ENCODE peak calls at places on chromosomes 2 and 18, in six cellular contexts. Q is A549, K is kidney epithelial cell, D is AG04450, Y is AG04449, Z is heart left ventricle. F is an unnamed sample.

GRCh38 chr2:134558208-134558890 is 160.5 kb downstream of the TMEM163 start:
- DNase-seq in Z (no peak), K (no peak), Q (no peak), D (no peak), Y (no peak), F (no peak)

GRCh38 chr2:118810766-118811165 is 36.7 kb downstream of the EN1 start:
- DNase-seq in Y (no peak), K (no peak), Z (no peak), Q (no peak), D (no peak), F (no peak)

GRCh38 chr2:105712981-105713596 is 31.6 kb upstream of the NCK2 start:
- DNase-seq in Q (no peak), Z (no peak), K (peak; percentile 28), Y (no peak), D (no peak), F (no peak)

GRCh38 chr2:209663149-209663548 is 108.5 kb upstream of the UNC80 start:
- DNase-seq in Y (no peak), K (peak; percentile 12), Q (no peak), D (no peak), Z (no peak), F (no peak)

GRCh38 chr2:12014088-12014960 is 267.9 kb downstream of the LPIN1 start:
- DNase-seq in Q (no peak), Z (no peak), K (no peak), Y (peak; percentile 24), D (no peak), F (no peak)

GRCh38 chr2:111667542-111668273 is 216.3 kb downstream of the ANAPC1 start:
- DNase-seq in K (no peak), Y (no peak), Q (no peak), Z (peak; percentile 50), D (no peak), F (no peak)

GRCh38 chr2:14256890-14257289 is 375.6 kb upstream of the LRATD1 start:
- DNase-seq in Y (no peak), Z (no peak), D (no peak), K (peak; percentile 28), Q (no peak), F (no peak)

GRCh38 chr2:222313816-222314215 is 15.0 kb upstream of the PAX3 start:
- DNase-seq in K (no peak), D (no peak), Y (no peak), Q (no peak), Z (no peak), F (no peak)

GRCh38 chr2:35714883-35715282 is 640.7 kb upstream of the CRIM1 start:
- DNase-seq in Y (no peak), D (no peak), K (no peak), Q (no peak), Z (no peak), F (no peak)

GRCh38 chr2:28375742-28376631 is 16.7 kb upstream of the FOSL2 start:
- DNase-seq in K (no peak), Z (no peak), Q (no peak), D (no peak), Y (no peak), F (no peak)

GRCh38 chr2:150809083-150809482 is 321.6 kb upstream of the RND3 start:
- DNase-seq in K (no peak), Y (no peak), Q (no peak), Z (no peak), D (no peak), F (no peak)

GRCh38 chr2:59857109-59857508 is 696.3 kb downstream of the BCL11A start:
- DNase-seq in D (no peak), Q (no peak), K (no peak), Z (no peak), Y (no peak), F (no peak)

GRCh38 chr2:60064687-60065361 is 488.6 kb downstream of the BCL11A start:
- DNase-seq in Q (no peak), K (no peak), Z (no peak), Y (no peak), D (no peak), F (no peak)

GRCh38 chr2:205527801-205528200 is 154.5 kb upstream of the NRP2 start:
- DNase-seq in D (no peak), Z (no peak), Q (no peak), Y (no peak), K (no peak), F (no peak)

GRCh38 chr2:11343626-11344341 is 652 bp downstream of the ROCK2 start:
- DNase-seq in K (no peak), Y (no peak), Q (peak; percentile 36), D (no peak), Z (peak; percentile 69), F (peak; percentile 62)

GRCh38 chr2:191954446-191954845 is 107.6 kb upstream of the CAVIN2 start:
- DNase-seq in D (no peak), Q (no peak), Z (no peak), K (no peak), Y (no peak), F (no peak)

GRCh38 chr2:40120021-40120420 is 331.9 kb downstream of the SLC8A1 start:
- DNase-seq in Z (no peak), K (no peak), Q (no peak), Y (no peak), D (no peak), F (no peak)

GRCh38 chr2:23591111-23591510 is 206.1 kb downstream of the KLHL29 start:
- DNase-seq in Z (peak; percentile 42), K (no peak), Q (no peak), Y (no peak), D (no peak), F (no peak)

GRCh38 chr18:46672062-46672970 is 15.3 kb upstream of the LOXHD1 start:
- DNase-seq in Q (no peak), K (no peak), Z (no peak), Y (no peak), D (no peak), F (no peak)

GRCh38 chr2:8015848-8016580 is 665.8 kb upstream of the ID2 start:
- DNase-seq in Q (no peak), Y (no peak), Z (no peak), D (no peak), K (no peak), F (no peak)

GRCh38 chr2:25602333-25602723 is 71.0 kb downstream of the DTNB start:
- DNase-seq in Q (no peak), Z (no peak), K (no peak), D (no peak), Y (no peak), F (peak; percentile 31)

GRCh38 chr2:195472835-195473234 is 184.2 kb upstream of the SLC39A10 start:
- DNase-seq in Z (no peak), D (no peak), K (no peak), Q (no peak), Y (no peak), F (no peak)
- TF ChIP-seq CTCF in Z (no peak), D (no peak), K (no peak), Q (no peak), Y (no peak), F (no peak)

GRCh38 chr2:16475581-16475980 is 190.1 kb downstream of the CYRIA start:
- DNase-seq in Q (no peak), K (peak; percentile 35), Z (no peak), D (no peak), Y (no peak), F (no peak)
- TF ChIP-seq CTCF in Q (no peak), K (no peak), Z (no peak), D (no peak), Y (no peak), F (no peak)

GRCh38 chr18:24603151-24603550 is 142.7 kb downstream of the HRH4 start:
- DNase-seq in Y (no peak), Q (no peak), K (no peak), D (no peak), Z (no peak), F (no peak)

GRCh38 chr18:24600076-24600654 is 139.7 kb downstream of the HRH4 start:
- DNase-seq in Z (peak; percentile 17), K (no peak), Q (peak; percentile 3), Y (no peak), D (peak; percentile 10), F (peak; percentile 34)

GRCh38 chr18:24605454-24605853 is 145.0 kb downstream of the HRH4 start:
- DNase-seq in D (no peak), Z (no peak), Q (no peak), Y (no peak), K (no peak), F (no peak)

GRCh38 chr18:24601624-24602023 is 141.2 kb downstream of the HRH4 start:
- DNase-seq in Z (no peak), Y (no peak), D (no peak), K (no peak), Q (no peak), F (no peak)

DNA sequence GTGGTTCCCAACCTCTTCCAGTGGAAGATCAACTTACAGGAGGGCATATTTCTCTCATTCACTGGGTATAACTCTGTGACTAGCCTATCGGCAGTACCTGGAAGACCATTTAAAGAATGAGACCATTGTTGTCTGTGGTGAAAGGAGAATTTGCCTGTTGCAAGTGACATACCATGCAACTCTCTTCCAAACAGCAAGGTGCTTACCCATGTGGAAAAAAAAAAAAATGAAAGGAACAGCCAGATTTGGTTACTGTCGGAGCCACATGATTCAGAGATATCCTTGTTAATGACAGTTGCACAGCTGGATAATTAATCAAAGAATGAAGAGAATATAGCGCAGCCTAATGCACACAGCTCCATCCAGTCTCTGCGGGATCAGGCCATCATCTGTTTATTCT is 141.7 kb downstream of the HRH4 start:
- DNase-seq in Z (no peak), Y (no peak), Q (no peak), D (no peak), K (no peak), F (no peak)
- TF ChIP-seq CTCF in Z (no peak), Y (no peak), Q (no peak), D (no peak), K (no peak), F (no peak)

GRCh38 chr2:84946204-84947009 is 24.6 kb upstream of the KCMF1 start:
- DNase-seq in Q (peak; percentile 95), D (no peak), Y (no peak), K (peak; percentile 90), Z (no peak), F (peak; percentile 78)
- TF ChIP-seq CTCF in Q (no peak), D (no peak), Y (no peak), K (no peak), Z (no peak), F (no peak)

DNA sequence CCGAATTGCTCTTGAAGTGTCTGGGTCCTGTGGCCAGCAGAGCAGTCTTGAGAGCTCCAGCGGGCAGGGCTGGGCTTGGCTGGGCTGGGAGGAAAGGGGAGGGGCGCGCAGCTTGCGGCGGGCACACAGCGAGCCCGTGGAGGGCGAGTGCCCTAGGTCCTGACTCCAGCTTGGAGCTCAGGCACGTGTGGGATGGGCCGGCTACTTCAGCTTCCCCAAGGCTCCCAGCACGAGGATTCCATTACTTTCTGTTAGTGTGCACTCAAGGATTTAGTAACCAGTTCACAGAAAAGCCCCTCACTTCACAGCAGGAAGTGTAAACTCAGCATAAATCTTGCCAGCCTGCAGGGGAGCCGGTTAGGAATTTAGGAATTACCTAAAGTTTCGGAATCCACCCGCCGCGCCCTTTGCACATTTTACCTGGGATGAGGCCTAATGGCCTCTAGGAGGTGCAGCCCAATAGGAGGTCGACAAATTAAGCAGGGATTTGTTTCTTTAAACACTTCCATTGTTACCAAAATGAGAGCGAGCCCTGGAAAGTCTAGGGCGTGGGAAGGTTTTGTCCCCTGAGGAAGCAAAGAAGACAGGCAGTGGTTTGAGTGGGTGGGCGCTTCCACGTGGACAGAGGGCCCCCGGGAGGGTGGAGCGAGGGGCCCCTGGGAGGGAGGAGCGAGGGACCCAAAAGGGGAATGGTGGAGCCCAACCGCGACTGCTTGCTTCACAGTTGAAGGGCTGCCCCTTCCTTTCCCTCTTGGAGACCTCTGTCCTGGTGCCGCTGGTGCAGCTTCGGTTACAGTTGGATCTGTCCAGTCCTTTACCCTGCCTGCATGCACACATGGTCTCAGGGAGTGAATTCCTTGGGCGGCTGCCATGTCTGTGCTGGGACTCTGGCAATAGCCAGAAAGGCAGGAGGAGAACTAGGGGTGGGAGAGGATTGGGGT is 93.3 kb downstream of the CTAGE1 start:
- DNase-seq in Y (no peak), Q (no peak), K (no peak), Z (peak; percentile 72), D (no peak), F (no peak)
- TF ChIP-seq CTCF in Y (no peak), Q (no peak), K (peak; percentile 36), Z (peak; percentile 42), D (peak; percentile 13), F (no peak)

GRCh38 chr2:168566974-168567650 is 111.0 kb downstream of the CERS6 start:
- DNase-seq in Q (no peak), Y (no peak), K (no peak), Z (no peak), D (no peak), F (no peak)
- TF ChIP-seq CTCF in Q (no peak), Y (no peak), K (no peak), Z (no peak), D (no peak), F (no peak)